ENCODE peak calls at places on chromosome 5, in six cellular contexts. L is heart left ventricle, G is lower lobe of right lung, X is GM12864, N is fibroblast of mammary gland, C is upper lobe of right lung. T is an unnamed sample.

GRCh38 chr5:78587775-78588291 is 60.7 kb downstream of the LHFPL2 start:
- DNase-seq in L (no peak), G (no peak), X (no peak), N (peak; percentile 98), C (no peak), T (no peak)

GRCh38 chr5:171201285-171201684 is 107.8 kb upstream of the TLX3 start:
- DNase-seq in L (no peak), G (no peak), X (no peak), N (no peak), C (no peak), T (no peak)

GRCh38 chr5:1463326-1464095 is 18.3 kb upstream of the SLC6A3 start:
- DNase-seq in L (peak; percentile 6), G (no peak), X (no peak), N (no peak), C (no peak), T (no peak)

GRCh38 chr5:142979636-142980035 is 209.5 kb downstream of the ARHGAP26 start:
- DNase-seq in L (no peak), G (no peak), X (no peak), N (no peak), C (no peak), T (no peak)

GRCh38 chr5:176553260-176554085 is 4.3 kb downstream of the CDHR2 start:
- DNase-seq in L (no peak), G (no peak), X (no peak), N (no peak), C (no peak), T (no peak)

GRCh38 chr5:66717455-66718373 is 121.5 kb downstream of the MAST4 start:
- DNase-seq in L (peak; percentile 25), G (no peak), X (no peak), N (no peak), C (no peak), T (no peak)

GRCh38 chr5:164597293-164597900 is 1092.0 kb downstream of the MAT2B start:
- DNase-seq in L (no peak), G (no peak), X (no peak), N (no peak), C (no peak), T (peak; percentile 17)

GRCh38 chr5:86977185-86977584 is 290.5 kb upstream of the RASA1 start:
- DNase-seq in L (no peak), G (no peak), X (no peak), N (peak; percentile 56), C (no peak), T (no peak)

GRCh38 chr5:2752059-2752874 is 790 bp upstream of the IRX2 start:
- DNase-seq in L (no peak), G (peak; percentile 86), X (no peak), N (peak; percentile 61), C (peak; percentile 90), T (no peak)

GRCh38 chr5:172540099-172540870 is 86.0 kb upstream of the SH3PXD2B start:
- DNase-seq in L (peak; percentile 7), G (no peak), X (no peak), N (no peak), C (peak; percentile 15), T (no peak)

GRCh38 chr5:1227669-1228068 is 2.5 kb downstream of the SLC6A18 start:
- DNase-seq in L (no peak), G (no peak), X (no peak), N (peak; percentile 13), C (no peak), T (no peak)

GRCh38 chr5:64612349-64612961 is 77.8 kb upstream of the SHISAL2B start:
- DNase-seq in L (peak; percentile 40), G (no peak), X (peak; percentile 8), N (peak; percentile 69), C (no peak), T (peak; percentile 18)

GRCh38 chr5:42745426-42745825 is 11.2 kb upstream of the CCDC152 start:
- DNase-seq in L (no peak), G (no peak), X (no peak), N (peak; percentile 11), C (no peak), T (no peak)

GRCh38 chr5:42751044-42751443 is 5.6 kb upstream of the CCDC152 start:
- DNase-seq in L (no peak), G (no peak), X (no peak), N (no peak), C (no peak), T (no peak)

GRCh38 chr5:42750507-42750906 is 6.1 kb upstream of the CCDC152 start:
- DNase-seq in L (no peak), G (no peak), X (no peak), N (no peak), C (no peak), T (no peak)

GRCh38 chr5:42745856-42746255 is 10.8 kb upstream of the CCDC152 start:
- DNase-seq in L (no peak), G (no peak), X (no peak), N (no peak), C (no peak), T (no peak)

DNA sequence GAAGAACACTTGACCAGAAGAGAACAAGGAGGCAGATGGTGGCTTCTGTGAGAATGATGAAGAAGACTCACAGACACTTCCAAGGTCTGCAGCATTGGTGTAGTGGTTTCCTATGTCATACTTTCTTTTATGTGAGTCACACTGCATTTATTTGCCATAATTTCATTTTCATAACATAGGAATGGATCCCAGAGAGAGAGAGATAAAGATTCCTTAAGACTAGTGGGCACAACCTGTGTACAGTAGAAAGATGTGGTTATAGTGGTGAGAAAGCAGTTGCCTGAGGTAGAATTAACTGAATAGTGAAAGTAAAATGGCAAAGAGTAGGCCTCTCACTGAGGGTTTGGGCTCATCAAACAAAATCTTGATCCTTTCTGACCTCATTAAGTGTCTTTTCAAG is 7.6 kb upstream of the CCDC152 start:
- DNase-seq in L (no peak), G (no peak), X (no peak), N (no peak), C (no peak), T (no peak)
- TF ChIP-seq CTCF in L (no peak), G (no peak), X (no peak), N (no peak), C (no peak), T (no peak)

DNA sequence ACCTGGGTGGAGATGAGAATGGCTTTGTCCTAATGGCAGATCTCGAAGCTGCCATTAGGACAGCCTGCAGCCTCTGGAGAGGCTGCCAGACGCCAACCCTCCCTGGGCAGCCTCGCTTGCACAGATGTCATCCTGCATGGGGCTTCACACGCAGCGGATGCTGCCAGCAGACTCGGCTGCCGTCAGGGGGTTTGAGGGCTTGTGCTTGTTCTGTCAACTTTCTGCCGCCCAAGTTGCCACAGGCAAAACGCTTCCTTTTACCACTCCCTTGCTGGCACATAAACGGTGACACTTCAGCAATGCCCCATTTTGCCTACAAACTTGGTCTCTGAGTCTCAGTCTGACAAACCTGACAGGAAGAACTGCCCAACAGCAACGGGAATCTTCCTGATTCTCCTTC is 24.7 kb downstream of the DAP start:
- DNase-seq in L (no peak), G (no peak), X (no peak), N (no peak), C (no peak), T (no peak)
- TF ChIP-seq CTCF in L (no peak), G (no peak), X (no peak), N (no peak), C (no peak), T (no peak)

GRCh38 chr5:128674837-128675446 is 136.9 kb upstream of the FBN2 start:
- DNase-seq in L (no peak), G (no peak), X (no peak), N (peak; percentile 63), C (no peak), T (peak; percentile 40)
- TF ChIP-seq CTCF in L (peak; percentile 24), G (peak; percentile 63), X (peak; percentile 71), N (peak; percentile 91), C (peak; percentile 64), T (peak; percentile 73)

DNA sequence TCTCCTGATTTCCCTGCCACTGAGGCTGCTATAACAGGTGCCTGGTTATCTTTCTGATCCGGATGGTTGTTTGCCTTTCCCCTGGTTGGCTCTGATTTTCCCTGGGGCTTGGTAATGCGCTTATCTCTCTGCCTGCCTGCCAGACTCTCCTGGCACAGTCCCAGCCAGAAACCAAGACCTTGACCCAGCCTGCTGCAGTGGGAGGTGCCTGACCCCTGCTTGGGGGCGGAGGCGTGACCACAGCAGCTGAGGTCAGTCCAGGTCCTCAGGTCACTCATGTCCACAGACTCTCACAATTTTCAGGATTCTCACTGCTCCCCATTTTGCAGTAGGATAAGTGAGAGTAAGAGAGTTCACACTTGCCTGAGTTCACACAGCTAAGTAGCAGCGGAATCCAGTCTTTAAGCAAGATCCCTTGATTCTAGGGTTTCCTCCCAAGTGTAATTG is 24.4 kb upstream of the SYNPO start:
- DNase-seq in L (peak; percentile 85), G (peak; percentile 60), X (no peak), N (no peak), C (no peak), T (no peak)
- TF ChIP-seq CTCF in L (no peak), G (no peak), X (no peak), N (no peak), C (no peak), T (no peak)

T was measured in GM13977.